ENCODE peak calls at places on chromosome 1, in four cellular contexts. I is H54, Y is upper lobe of left lung, W is stomach. D is an unnamed sample.

GRCh38 chr1:204503122-204503912 is 8.7 kb upstream of the PIK3C2B start:
- DNase-seq in Y (no peak), I (peak), W (no peak), D (peak)

GRCh38 chr1:224333309-224333926 is 3.4 kb upstream of the NVL start:
- DNase-seq in Y (no peak), W (no peak), I (no peak), D (peak)

GRCh38 chr1:39720094-39720999 is 18.3 kb upstream of the PPIE start:
- DNase-seq in I (no peak), W (no peak), Y (no peak), D (peak)

GRCh38 chr1:154943649-154944421 is 7.3 kb upstream of the PMVK start:
- DNase-seq in W (peak), I (no peak), Y (no peak), D (peak)

GRCh38 chr1:212225416-212225815 is 59.8 kb upstream of the PPP2R5A start:
- DNase-seq in W (no peak), Y (no peak), I (no peak), D (no peak)

GRCh38 chr1:211616231-211617031 is 37.5 kb upstream of the SLC30A1 start:
- DNase-seq in I (no peak), W (peak), Y (no peak), D (no peak)

GRCh38 chr1:205030916-205031315 is 12.1 kb upstream of the CNTN2 start:
- DNase-seq in W (no peak), Y (no peak), I (no peak), D (no peak)

GRCh38 chr1:194194724-194195123 is 1008.3 kb upstream of the B3GALT2 start:
- DNase-seq in I (no peak), Y (no peak), W (no peak), D (peak)

GRCh38 chr1:14713077-14713476 is 114.6 kb downstream of the KAZN start:
- DNase-seq in I (no peak), W (no peak), Y (no peak), D (no peak)

GRCh38 chr1:53341961-53342707 is 14.3 kb upstream of the LRP8 start:
- DNase-seq in I (no peak), W (peak), Y (no peak), D (no peak)

GRCh38 chr1:66919828-66920227 is 4.8 kb downstream of the DNAI4 start:
- DNase-seq in I (no peak), W (no peak), Y (no peak), D (no peak)

GRCh38 chr1:213055087-213055591 is 4.1 kb downstream of the RPS6KC1 start:
- DNase-seq in W (no peak), Y (no peak), I (no peak), D (peak)

GRCh38 chr1:201009967-201010645 is 13.4 kb downstream of the KIF21B start:
- DNase-seq in W (no peak), Y (no peak), I (no peak), D (no peak)

GRCh38 chr1:205313681-205314308 is 7.8 kb downstream of the NUAK2 start:
- DNase-seq in I (no peak), W (peak), Y (peak), D (peak)

GRCh38 chr1:230170610-230171009 is 103.6 kb downstream of the GALNT2 start:
- DNase-seq in I (no peak), W (no peak), Y (no peak), D (peak)

GRCh38 chr1:1426961-1427934 is 6.2 kb upstream of the ANKRD65 start:
- DNase-seq in W (no peak), Y (no peak), I (no peak), D (no peak)

GRCh38 chr1:23098463-23099170 is 70.0 kb downstream of the LUZP1 start:
- DNase-seq in W (peak), Y (peak), I (no peak), D (peak)

GRCh38 chr1:229221106-229222019 is 49.5 kb upstream of the RAB4A start:
- DNase-seq in W (peak), Y (peak), I (no peak), D (peak)

GRCh38 chr1:117967472-117967871 is 37.9 kb downstream of the WDR3 start:
- DNase-seq in Y (no peak), W (no peak), I (no peak), D (peak)

GRCh38 chr1:47759581-47760247 is 237.5 kb downstream of the TRABD2B start:
- DNase-seq in Y (no peak), W (no peak), I (no peak), D (no peak)

GRCh38 chr1:207981976-207982375 is 71.1 kb upstream of the CD34 start:
- DNase-seq in I (peak), Y (no peak), W (no peak), D (no peak)

GRCh38 chr1:235011064-235011598 is 117.5 kb downstream of the TOMM20 start:
- DNase-seq in Y (no peak), I (no peak), W (no peak), D (no peak)

GRCh38 chr1:211511947-211512346 is 20.0 kb upstream of the RD3 start:
- DNase-seq in W (peak), Y (no peak), I (no peak), D (peak)

GRCh38 chr1:8472668-8473067 is 154.8 kb downstream of the SLC45A1 start:
- DNase-seq in W (no peak), Y (no peak), I (no peak), D (no peak)

GRCh38 chr1:179142889-179143299 is 61.0 kb downstream of the TOR3A start:
- DNase-seq in Y (no peak), I (peak), W (no peak), D (peak)
- TF ChIP-seq POLR2A in Y (no peak), I (peak), W (no peak), D (peak)

DNA sequence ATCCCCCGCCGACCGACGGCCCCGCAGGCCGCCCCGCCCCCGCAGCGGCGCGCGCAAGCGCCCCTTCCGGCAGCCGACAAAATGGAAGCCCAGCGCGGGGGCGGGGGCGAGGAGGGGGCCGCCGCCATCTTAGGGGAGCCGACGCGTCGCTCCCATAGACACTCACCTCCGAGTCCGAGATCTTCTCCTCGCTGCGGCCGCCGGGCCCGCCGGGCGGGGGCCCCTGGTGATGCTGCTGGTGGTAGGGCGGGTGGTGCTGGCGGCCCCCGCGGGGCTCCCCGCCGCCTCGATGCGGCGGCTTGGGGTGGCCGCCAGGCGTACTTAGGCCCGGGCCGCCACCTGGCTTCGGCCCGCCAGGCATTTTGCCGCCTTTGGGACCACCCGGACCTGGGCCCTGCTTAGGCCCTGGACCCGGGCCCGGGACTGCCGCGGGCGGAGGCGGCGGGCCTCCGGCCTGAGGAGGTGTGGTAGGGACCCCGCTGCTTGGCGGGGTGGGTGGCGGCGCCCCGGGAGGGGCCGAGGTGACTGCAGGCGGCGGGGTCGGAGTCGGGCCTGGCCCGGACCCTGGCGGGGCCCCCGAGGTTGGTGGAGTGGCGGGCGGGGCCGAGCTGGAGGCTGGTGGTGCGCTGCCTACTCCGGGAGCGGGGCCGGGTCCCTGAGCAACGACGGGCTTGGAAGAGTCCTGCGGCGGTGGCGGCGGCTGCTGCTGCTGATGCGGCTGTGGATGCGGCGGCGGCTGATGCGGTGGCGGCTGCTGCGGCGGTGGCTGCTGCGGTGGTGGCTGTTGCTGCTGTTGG is 691 bp downstream of the SFPQ start:
- DNase-seq in Y (peak), I (peak), W (peak), D (peak)
- TF ChIP-seq POLR2A in Y (peak), I (peak), W (no peak), D (peak)

GRCh38 chr1:202014915-202015676 is 4.7 kb downstream of the ELF3 start:
- DNase-seq in W (peak), Y (no peak), I (no peak), D (no peak)
- TF ChIP-seq POLR2A in W (no peak), Y (no peak), I (no peak), D (no peak)

GRCh38 chr1:113978863-113979702 is at the start of gene OLFML3:
- DNase-seq in W (peak), Y (peak), I (peak), D (peak)
- TF ChIP-seq POLR2A in W (no peak), Y (no peak), I (no peak), D (peak)

D was measured in IMR-90.